ENCODE peak calls at places on chromosomes 6 and 20, in seven cellular contexts. I, M, V, H, J, P and U are unnamed samples.

GRCh38 chr20:47857142-47857993 is 72.1 kb upstream of the SULF2 start:
- DNase-seq in I (no peak), M (no peak), V (no peak), H (no peak), J (no peak), P (peak), U (no peak)

GRCh38 chr6:150263765-150264415 is 104.9 kb upstream of the IYD start:
- DNase-seq in I (no peak), M (no peak), V (no peak), H (peak), J (no peak), P (no peak), U (no peak)

GRCh38 chr6:54700158-54700557 is 146.4 kb upstream of the FAM83B start:
- DNase-seq in I (no peak), M (no peak), V (no peak), H (no peak), J (no peak), P (no peak), U (no peak)

GRCh38 chr6:105402090-105402980 is 547 bp downstream of the PREP start:
- DNase-seq in I (peak), M (peak), V (peak), H (no peak), J (no peak), P (peak), U (no peak)

GRCh38 chr6:28980797-28981390 is 24.2 kb downstream of the ZNF311 start:
- DNase-seq in I (peak), M (peak), V (peak), H (no peak), J (peak), P (peak), U (no peak)

GRCh38 chr6:124053315-124053714 is 249.7 kb downstream of the NKAIN2 start:
- DNase-seq in I (no peak), M (no peak), V (no peak), H (no peak), J (no peak), P (no peak), U (no peak)

GRCh38 chr20:9119776-9120175 is 50.9 kb downstream of the PLCB4 start:
- DNase-seq in I (no peak), M (no peak), V (no peak), H (no peak), J (no peak), P (no peak), U (no peak)

GRCh38 chr6:41072836-41073202 is at the start of gene NFYA:
- DNase-seq in I (peak), M (peak), V (peak), H (peak), J (no peak), P (no peak), U (no peak)

GRCh38 chr6:169868458-169868857 is 117.0 kb downstream of the ERMARD start:
- DNase-seq in I (no peak), M (no peak), V (no peak), H (no peak), J (no peak), P (no peak), U (peak)

GRCh38 chr6:11232177-11232967 is at the start of gene NEDD9:
- DNase-seq in I (peak), M (peak), V (peak), H (peak), J (peak), P (peak), U (peak)

GRCh38 chr20:38766071-38766470 is 17.8 kb downstream of the ACTR5 start:
- DNase-seq in I (no peak), M (no peak), V (no peak), H (no peak), J (no peak), P (no peak), U (no peak)

GRCh38 chr6:116924245-116924644 is 47.2 kb downstream of the RFX6 start:
- DNase-seq in I (no peak), M (no peak), V (no peak), H (no peak), J (no peak), P (peak), U (no peak)

GRCh38 chr6:130882370-130882769 is 55.2 kb downstream of the SMLR1 start:
- DNase-seq in I (no peak), M (no peak), V (no peak), H (no peak), J (no peak), P (no peak), U (no peak)

GRCh38 chr6:166553563-166554271 is 32.8 kb downstream of the RAMACL start:
- DNase-seq in I (no peak), M (no peak), V (peak), H (no peak), J (peak), P (no peak), U (no peak)

GRCh38 chr6:123803862-123804681 is at the start of gene NKAIN2:
- DNase-seq in I (no peak), M (peak), V (no peak), H (peak), J (no peak), P (no peak), U (no peak)

GRCh38 chr6:123091091-123091895 is 95.3 kb downstream of the CLVS2 start:
- DNase-seq in I (no peak), M (no peak), V (no peak), H (no peak), J (no peak), P (peak), U (no peak)

GRCh38 chr6:128394171-128394570 is 126.2 kb downstream of the PTPRK start:
- DNase-seq in I (no peak), M (no peak), V (peak), H (no peak), J (no peak), P (no peak), U (no peak)

GRCh38 chr20:55103188-55103587 is 627.8 kb downstream of the DOK5 start:
- DNase-seq in I (no peak), M (no peak), V (no peak), H (no peak), J (no peak), P (no peak), U (no peak)

GRCh38 chr6:11632231-11632630 is 94.7 kb downstream of the TMEM170B start:
- DNase-seq in I (no peak), M (no peak), V (peak), H (peak), J (no peak), P (no peak), U (no peak)

GRCh38 chr6:156449128-156449527 is 328.1 kb upstream of the ARID1B start:
- DNase-seq in I (no peak), M (no peak), V (no peak), H (no peak), J (no peak), P (no peak), U (no peak)

GRCh38 chr6:151763303-151763702 is 44.2 kb upstream of the ESR1 start:
- DNase-seq in I (no peak), M (peak), V (peak), H (no peak), J (no peak), P (peak), U (no peak)
- H3K27ac ChIP-seq in I (no peak), M (no peak), V (no peak), H (peak), J (no peak), P (no peak), U (peak)

GRCh38 chr6:139970591-139970991 is 596.1 kb upstream of the CITED2 start:
- DNase-seq in I (no peak), M (no peak), V (peak), H (no peak), J (no peak), P (no peak), U (no peak)
- H3K4me3 ChIP-seq in I (no peak), M (no peak), V (no peak), H (no peak), J (no peak), P (no peak), U (no peak)

GRCh38 chr20:2887715-2888114 is 14.4 kb downstream of the PTPRA start:
- DNase-seq in I (no peak), M (no peak), V (no peak), H (no peak), J (no peak), P (no peak), U (no peak)

GRCh38 chr20:2889209-2889608 is 15.9 kb downstream of the PTPRA start:
- DNase-seq in I (no peak), M (no peak), V (no peak), H (no peak), J (no peak), P (no peak), U (no peak)

GRCh38 chr20:2890743-2891142 is 17.5 kb downstream of the PTPRA start:
- DNase-seq in I (no peak), M (no peak), V (peak), H (no peak), J (no peak), P (no peak), U (no peak)

GRCh38 chr20:2891343-2891742 is 18.1 kb downstream of the PTPRA start:
- DNase-seq in I (no peak), M (no peak), V (no peak), H (no peak), J (no peak), P (no peak), U (no peak)

DNA sequence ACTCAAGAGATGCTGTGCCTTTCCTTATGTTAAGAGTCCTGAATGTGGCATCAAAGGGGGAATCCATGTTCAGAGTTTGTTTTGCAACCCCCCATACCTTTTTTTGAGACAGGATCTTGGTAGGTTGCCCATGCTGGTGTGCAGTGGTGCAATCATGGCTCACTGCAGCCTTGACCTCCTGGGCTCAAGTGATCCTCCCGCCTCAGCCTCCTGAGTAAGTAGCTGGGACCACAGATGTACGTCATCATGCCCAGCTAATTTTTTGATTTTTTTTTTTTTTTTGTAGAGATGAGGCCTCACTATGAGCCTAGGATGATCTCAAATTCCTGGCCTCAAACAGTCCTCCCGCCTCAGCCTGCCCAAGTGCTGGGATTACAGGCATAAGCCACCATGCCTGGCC is 16.5 kb downstream of the PTPRA start:
- DNase-seq in I (no peak), M (no peak), V (no peak), H (no peak), J (no peak), P (no peak), U (no peak)
- H3K27ac ChIP-seq in I (no peak), M (no peak), V (no peak), H (no peak), J (no peak), P (no peak), U (no peak)

GRCh38 chr20:57141492-57141891 is 124.9 kb downstream of the BMP7 start:
- DNase-seq in I (no peak), M (no peak), V (no peak), H (no peak), J (no peak), P (no peak), U (no peak)
- H3K4me3 ChIP-seq in I (no peak), M (no peak), V (no peak), H (no peak), J (no peak), P (no peak), U (no peak)

GRCh38 chr6:3722785-3723184 is 28.7 kb downstream of the PXDC1 start:
- DNase-seq in I (no peak), M (no peak), V (no peak), H (no peak), J (no peak), P (no peak), U (no peak)
- H3K27ac ChIP-seq in I (no peak), M (no peak), V (no peak), H (peak), J (no peak), P (no peak), U (no peak)

GRCh38 chr20:5127204-5127858 is 523 bp downstream of the CDS2 start:
- DNase-seq in I (peak), M (peak), V (peak), H (peak), J (no peak), P (peak), U (peak)
- H3K4me3 ChIP-seq in I (peak), M (peak), V (peak), H (peak), J (peak), P (peak), U (peak)

GRCh38 chr20:35277127-35277526 is 795 bp downstream of the MMP24OS start:
- DNase-seq in I (no peak), M (no peak), V (no peak), H (no peak), J (no peak), P (no peak), U (no peak)
- H3K27ac ChIP-seq in I (peak), M (peak), V (peak), H (peak), J (peak), P (no peak), U (peak)

DNA sequence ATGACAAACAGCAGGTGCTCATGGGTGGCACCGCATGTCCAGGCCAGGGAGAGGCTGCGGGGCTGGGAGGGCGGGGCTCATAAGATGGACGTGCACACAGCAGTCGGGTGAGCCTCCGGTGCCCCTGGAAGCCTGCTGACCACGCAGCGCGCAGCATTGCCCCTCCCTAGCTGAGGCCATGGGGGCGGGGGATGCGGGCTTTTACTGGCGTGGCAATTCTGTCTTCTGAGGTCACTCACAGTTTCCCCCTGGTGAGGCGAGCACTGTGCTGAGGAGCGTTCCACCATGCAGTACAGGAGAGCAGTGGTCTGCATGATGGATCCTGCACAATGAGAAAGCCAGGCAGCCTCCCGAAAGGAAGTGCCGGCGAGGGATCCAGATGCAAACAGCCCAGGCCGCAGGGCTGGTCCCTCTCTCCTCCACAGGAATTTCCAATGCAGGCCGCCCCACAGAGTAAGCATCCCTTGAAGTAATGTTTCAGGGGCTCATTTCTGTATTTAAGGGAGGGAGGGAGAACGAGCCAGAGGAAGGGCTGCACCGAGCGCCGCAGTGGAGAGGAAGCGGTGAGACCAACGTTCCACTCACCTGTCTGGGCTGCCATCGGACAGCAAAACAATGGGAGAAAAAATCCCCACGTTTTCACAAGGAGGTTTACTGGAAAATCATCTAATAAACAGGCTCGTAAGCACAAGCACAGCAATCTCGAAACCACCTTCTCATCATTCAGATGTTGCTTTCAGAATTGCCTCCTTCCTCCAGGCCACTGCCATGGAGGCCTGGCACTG is 56.0 kb downstream of the IRF4 start:
- DNase-seq in I (no peak), M (no peak), V (no peak), H (no peak), J (no peak), P (no peak), U (peak)
- H3K4me3 ChIP-seq in I (peak), M (no peak), V (no peak), H (peak), J (no peak), P (no peak), U (no peak)

GRCh38 chr6:84547341-84547794 is 217.0 kb downstream of the TBX18 start:
- DNase-seq in I (no peak), M (no peak), V (no peak), H (no peak), J (no peak), P (no peak), U (no peak)

GRCh38 chr6:84553527-84553926 is 210.9 kb downstream of the TBX18 start:
- DNase-seq in I (no peak), M (no peak), V (no peak), H (no peak), J (no peak), P (no peak), U (no peak)

GRCh38 chr6:84546427-84546914 is 217.9 kb downstream of the TBX18 start:
- DNase-seq in I (no peak), M (no peak), V (no peak), H (no peak), J (no peak), P (no peak), U (no peak)

GRCh38 chr6:84551797-84552196 is 212.6 kb downstream of the TBX18 start:
- DNase-seq in I (no peak), M (peak), V (no peak), H (no peak), J (no peak), P (no peak), U (no peak)

DNA sequence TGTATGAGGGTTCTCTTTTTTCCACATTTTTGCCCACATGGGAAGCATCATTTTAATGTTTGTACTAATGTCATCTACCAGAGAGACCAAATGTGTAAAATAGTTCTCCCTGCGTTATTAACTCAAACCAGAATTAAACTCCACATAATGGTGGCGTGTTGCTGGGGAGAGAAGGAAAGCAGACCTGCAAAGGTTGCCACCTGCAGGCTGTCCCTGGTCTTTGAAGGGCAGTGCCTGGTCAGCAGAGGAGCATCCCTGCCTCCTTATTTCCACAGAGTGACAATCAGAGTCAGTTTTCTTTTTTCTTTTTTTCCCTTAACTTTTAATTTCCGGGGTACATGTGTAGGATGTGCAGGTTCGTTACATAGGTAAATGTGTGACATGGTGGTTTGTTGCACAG is 214.5 kb downstream of the TBX18 start:
- DNase-seq in I (no peak), M (peak), V (no peak), H (no peak), J (no peak), P (no peak), U (no peak)
- H3K27ac ChIP-seq in I (no peak), M (no peak), V (no peak), H (no peak), J (no peak), P (no peak), U (no peak)